ENCODE peak calls at places on chromosomes 1 and 21, in four cellular contexts. Y, T, V and I are unnamed samples.

GRCh38 chr1:98001764-98002163 is 80.9 kb upstream of the DPYD start:
- DNase-seq in T (no peak), V (no peak), Y (peak; percentile 18), I (no peak)

GRCh38 chr1:30881266-30882181 is 27.0 kb downstream of the SDC3 start:
- DNase-seq in Y (no peak), T (no peak), V (no peak), I (peak; percentile 45)

GRCh38 chr1:2998503-2999100 is 22.7 kb upstream of the ACTRT2 start:
- DNase-seq in Y (no peak), V (no peak), T (no peak), I (no peak)

GRCh38 chr1:228490120-228491078 is 3.2 kb downstream of the RNF187 start:
- DNase-seq in T (no peak), V (no peak), Y (peak; percentile 53), I (no peak)

GRCh38 chr1:240091614-240092300 is at the start of gene FMN2:
- DNase-seq in V (peak; percentile 19), Y (peak; percentile 49), T (peak; percentile 73), I (no peak)

GRCh38 chr1:184028854-184029623 is 8.5 kb downstream of the COLGALT2 start:
- DNase-seq in Y (no peak), V (peak; percentile 30), T (no peak), I (no peak)

GRCh38 chr1:47184090-47184735 is 5.6 kb downstream of the PDZK1IP1 start:
- DNase-seq in V (peak; percentile 45), T (no peak), Y (no peak), I (no peak)

GRCh38 chr21:14438204-14438603 is 55.3 kb upstream of the HSPA13 start:
- DNase-seq in Y (no peak), V (no peak), T (no peak), I (no peak)

GRCh38 chr21:26117324-26117971 is 53.1 kb downstream of the APP start:
- DNase-seq in T (no peak), Y (no peak), V (no peak), I (no peak)

GRCh38 chr21:31921079-31921478 is 48.3 kb downstream of the HUNK start:
- DNase-seq in V (no peak), Y (peak; percentile 91), T (no peak), I (no peak)

GRCh38 chr1:63794927-63795326 is 21.1 kb downstream of the ROR1 start:
- DNase-seq in T (no peak), Y (peak; percentile 28), V (no peak), I (no peak)

GRCh38 chr1:31919591-31919990 is 18.6 kb downstream of the PTP4A2 start:
- DNase-seq in Y (no peak), V (no peak), T (no peak), I (no peak)

GRCh38 chr1:244705268-244706234 is 52.6 kb downstream of the DESI2 start:
- DNase-seq in V (no peak), Y (no peak), T (no peak), I (no peak)

GRCh38 chr21:29265690-29266479 is 32.8 kb upstream of the BACH1 start:
- DNase-seq in T (no peak), Y (no peak), V (no peak), I (peak; percentile 30)

GRCh38 chr1:23278717-23279116 is 61.4 kb upstream of the HTR1D start:
- DNase-seq in Y (no peak), V (no peak), T (no peak), I (no peak)

GRCh38 chr1:169367096-169367685 is 406 bp downstream of the NME7 start:
- DNase-seq in V (no peak), T (no peak), Y (no peak), I (no peak)

GRCh38 chr1:212368073-212368484 is 46.6 kb downstream of the PACC1 start:
- DNase-seq in V (peak; percentile 74), Y (peak; percentile 81), T (peak; percentile 54), I (peak; percentile 36)

GRCh38 chr1:53182111-53182593 is 14.5 kb upstream of the CPT2 start:
- DNase-seq in V (peak; percentile 85), Y (peak; percentile 67), T (peak; percentile 76), I (peak; percentile 20)

GRCh38 chr1:205598841-205599666 is 32.8 kb downstream of the ELK4 start:
- DNase-seq in V (no peak), T (no peak), Y (peak; percentile 99), I (no peak)

GRCh38 chr1:171061425-171062143 is 29.1 kb upstream of the FMO3 start:
- DNase-seq in T (no peak), Y (peak; percentile 43), V (no peak), I (no peak)

DNA sequence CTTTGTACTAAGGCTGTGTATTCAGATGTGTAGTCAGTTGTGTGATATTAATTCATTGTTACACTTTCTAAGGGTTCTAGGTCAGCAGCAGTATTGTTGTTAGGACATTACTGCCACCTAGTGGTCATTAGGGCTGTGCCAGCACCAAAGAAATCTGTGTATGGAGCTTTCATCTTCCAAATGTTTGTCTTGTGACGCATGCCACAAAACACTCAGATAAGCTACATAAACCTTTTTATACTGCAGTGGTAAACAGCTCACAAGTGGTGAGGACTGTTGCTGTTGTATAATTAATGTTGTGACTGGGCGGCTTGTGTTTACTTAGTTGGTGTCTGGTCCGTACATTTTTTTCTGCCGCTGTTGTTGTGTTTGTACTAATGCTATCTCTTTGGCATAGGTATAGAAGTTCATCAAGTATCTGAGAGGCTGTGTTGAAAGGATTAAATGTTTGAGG is 51.7 kb downstream of the S1PR1 start:
- DNase-seq in T (peak; percentile 51), V (peak; percentile 68), Y (peak; percentile 91), I (peak; percentile 69)
- TF ChIP-seq ELK1 in T (no peak), V (no peak), Y (no peak), I (no peak)

GRCh38 chr1:5311147-5311546 is 656.7 kb downstream of the AJAP1 start:
- DNase-seq in T (no peak), Y (no peak), V (no peak), I (no peak)

GRCh38 chr1:5312870-5313269 is 658.5 kb downstream of the AJAP1 start:
- DNase-seq in V (no peak), Y (no peak), T (no peak), I (no peak)

GRCh38 chr1:5312299-5312686 is 657.9 kb downstream of the AJAP1 start:
- DNase-seq in Y (no peak), T (no peak), V (no peak), I (no peak)

GRCh38 chr1:5311634-5312298 is 657.4 kb downstream of the AJAP1 start:
- DNase-seq in T (no peak), Y (no peak), V (no peak), I (no peak)
- TF ChIP-seq ELK1 in T (no peak), Y (no peak), V (no peak), I (no peak)

GRCh38 chr1:83100133-83100532 is 898.8 kb downstream of the TTLL7 start:
- DNase-seq in V (no peak), T (no peak), Y (no peak), I (no peak)

GRCh38 chr1:83102630-83103071 is 896.3 kb downstream of the TTLL7 start:
- DNase-seq in T (no peak), Y (peak; percentile 19), V (no peak), I (no peak)

GRCh38 chr1:83098791-83099190 is 900.1 kb downstream of the TTLL7 start:
- DNase-seq in T (no peak), V (no peak), Y (no peak), I (no peak)

GRCh38 chr1:83095570-83095969 is 903.4 kb downstream of the TTLL7 start:
- DNase-seq in Y (no peak), T (no peak), V (no peak), I (no peak)

GRCh38 chr1:83097715-83098613 is 901.0 kb downstream of the TTLL7 start:
- DNase-seq in Y (no peak), V (no peak), T (no peak), I (no peak)
- TF ChIP-seq ELK1 in Y (no peak), V (no peak), T (no peak), I (no peak)

GRCh38 chr1:109792056-109792831 is 28.5 kb upstream of the EPS8L3 start:
- DNase-seq in T (peak; percentile 75), Y (peak; percentile 93), V (peak; percentile 83), I (no peak)
- TF ChIP-seq ELK1 in T (no peak), Y (no peak), V (no peak), I (no peak)

GRCh38 chr1:33714421-33714820 is 149.5 kb upstream of the HMGB4 start:
- DNase-seq in Y (no peak), T (no peak), V (no peak), I (no peak)

GRCh38 chr1:33715195-33715811 is 148.6 kb upstream of the HMGB4 start:
- DNase-seq in T (no peak), V (no peak), Y (no peak), I (no peak)

GRCh38 chr1:33718166-33718565 is 145.7 kb upstream of the HMGB4 start:
- DNase-seq in Y (no peak), T (no peak), V (no peak), I (no peak)

GRCh38 chr1:33719771-33720670 is 143.9 kb upstream of the HMGB4 start:
- DNase-seq in T (no peak), Y (peak; percentile 2), V (no peak), I (no peak)

GRCh38 chr1:33716976-33717688 is 146.7 kb upstream of the HMGB4 start:
- DNase-seq in T (no peak), Y (no peak), V (no peak), I (no peak)
- TF ChIP-seq ELK1 in T (no peak), Y (no peak), V (no peak), I (no peak)

GRCh38 chr1:1758059-1758621 is 20.1 kb downstream of the NADK start:
- DNase-seq in Y (no peak), V (peak; percentile 25), T (no peak), I (no peak)
- TF ChIP-seq ELK1 in Y (no peak), V (no peak), T (no peak), I (no peak)

GRCh38 chr1:202145325-202146140 is 996 bp upstream of the ARL8A start:
- DNase-seq in V (no peak), T (no peak), Y (no peak), I (no peak)

GRCh38 chr1:202143011-202143767 is 1.3 kb downstream of the ARL8A start:
- DNase-seq in V (no peak), T (peak; percentile 33), Y (no peak), I (no peak)

GRCh38 chr1:202143768-202144509 is 598 bp downstream of the ARL8A start:
- DNase-seq in V (peak; percentile 78), Y (no peak), T (peak; percentile 35), I (no peak)

GRCh38 chr1:202146279-202146678 is 1.7 kb upstream of the ARL8A start:
- DNase-seq in T (no peak), Y (no peak), V (no peak), I (no peak)

GRCh38 chr1:202144510-202145324 is at the start of gene ARL8A:
- DNase-seq in V (peak; percentile 92), T (peak; percentile 68), Y (peak; percentile 10), I (no peak)
- TF ChIP-seq ELK1 in V (no peak), T (no peak), Y (no peak), I (no peak)